ENCODE peak calls at places on chromosomes 7 and 10, in five cellular contexts. T is RWPE1, E is astrocyte of the spinal cord, M is body of pancreas, I is mucosa of descending colon. K is an unnamed sample.

GRCh38 chr7:51376420-51377092 is 59.9 kb upstream of the COBL start:
- DNase-seq in M (no peak), T (peak), E (peak), I (no peak), K (no peak)

GRCh38 chr10:70935125-70935625 is 46.8 kb upstream of the PCBD1 start:
- DNase-seq in I (no peak), M (no peak), E (no peak), T (no peak), K (no peak)

GRCh38 chr10:90148121-90148855 is 446.9 kb downstream of the KIF20B start:
- DNase-seq in T (peak), M (no peak), I (peak), E (peak), K (no peak)

GRCh38 chr10:44132361-44133289 is 252.3 kb downstream of the CXCL12 start:
- DNase-seq in I (peak), T (no peak), M (peak), E (no peak), K (no peak)

GRCh38 chr7:120554960-120555571 is 282.1 kb downstream of the KCND2 start:
- DNase-seq in I (peak), T (peak), M (peak), E (peak), K (peak)

GRCh38 chr7:2237109-2237602 is 4.4 kb upstream of the MAD1L1 start:
- DNase-seq in E (no peak), I (peak), M (no peak), T (no peak), K (no peak)

GRCh38 chr7:3076700-3077099 is 33.0 kb upstream of the CARD11 start:
- DNase-seq in M (no peak), T (no peak), I (no peak), E (no peak), K (no peak)

GRCh38 chr10:71243756-71244637 is 31.6 kb downstream of the UNC5B start:
- DNase-seq in M (no peak), E (no peak), I (peak), T (peak), K (no peak)

GRCh38 chr10:520402-520787 is 169.1 kb downstream of the DIP2C start:
- DNase-seq in E (no peak), I (no peak), M (no peak), T (peak), K (no peak)

GRCh38 chr7:13336227-13336626 is 648.8 kb downstream of the ARL4A start:
- DNase-seq in I (no peak), E (peak), M (no peak), T (peak), K (no peak)

GRCh38 chr10:32239770-32240169 is 107.2 kb downstream of the EPC1 start:
- DNase-seq in M (no peak), I (no peak), T (peak), E (peak), K (no peak)

GRCh38 chr7:24877790-24878311 is 102.1 kb downstream of the OSBPL3 start:
- DNase-seq in T (no peak), E (peak), I (peak), M (no peak), K (no peak)

GRCh38 chr10:110512461-110513187 is 14.9 kb downstream of the DUSP5 start:
- DNase-seq in M (no peak), E (peak), I (no peak), T (peak), K (no peak)

GRCh38 chr7:35513828-35514227 is 181.1 kb downstream of the HERPUD2 start:
- DNase-seq in I (no peak), T (no peak), M (no peak), E (peak), K (no peak)

GRCh38 chr10:6033954-6034353 is 28.2 kb downstream of the IL2RA start:
- DNase-seq in M (no peak), E (no peak), T (no peak), I (peak), K (no peak)

GRCh38 chr7:37786741-37787569 is 61.4 kb upstream of the NME8 start:
- DNase-seq in T (no peak), I (no peak), E (no peak), M (no peak), K (no peak)

GRCh38 chr10:23051278-23051677 is 44.1 kb upstream of the MSRB2 start:
- DNase-seq in M (no peak), I (no peak), E (no peak), T (no peak), K (no peak)

GRCh38 chr10:16809074-16809718 is 8.0 kb downstream of the RSU1 start:
- DNase-seq in T (no peak), M (no peak), E (peak), I (peak), K (peak)
- TF ChIP-seq CTCF in T (peak), M (peak), E (peak), I (peak), K (peak)

GRCh38 chr7:87506243-87507180 is 31.0 kb upstream of the ABCB4 start:
- DNase-seq in I (no peak), M (no peak), E (peak), T (peak), K (no peak)
- TF ChIP-seq CTCF in I (no peak), M (peak), E (peak), T (peak), K (peak)

GRCh38 chr7:43479042-43479441 is 103.9 kb upstream of the STK17A start:
- DNase-seq in E (no peak), I (no peak), T (no peak), M (no peak), K (no peak)
- TF ChIP-seq CTCF in E (no peak), I (no peak), T (no peak), M (no peak), K (no peak)

GRCh38 chr10:78162867-78163266 is 129.2 kb downstream of the RPS24 start:
- DNase-seq in M (no peak), T (no peak), E (no peak), I (no peak), K (no peak)

GRCh38 chr10:78169214-78169613 is 135.6 kb downstream of the RPS24 start:
- DNase-seq in T (no peak), M (no peak), E (no peak), I (no peak), K (no peak)

GRCh38 chr10:78165172-78165571 is 131.5 kb downstream of the RPS24 start:
- DNase-seq in I (no peak), M (no peak), E (no peak), T (no peak), K (no peak)

GRCh38 chr10:78164687-78165086 is 131.0 kb downstream of the RPS24 start:
- DNase-seq in T (no peak), I (no peak), M (no peak), E (no peak), K (no peak)

GRCh38 chr10:78165617-78166016 is 132.0 kb downstream of the RPS24 start:
- DNase-seq in M (no peak), T (no peak), E (no peak), I (peak), K (no peak)
- TF ChIP-seq CTCF in M (no peak), T (no peak), E (peak), I (no peak), K (peak)

GRCh38 chr7:94509879-94510581 is 421 bp downstream of the CASD1 start:
- DNase-seq in T (peak), E (peak), I (peak), M (peak), K (peak)
- TF ChIP-seq CTCF in T (peak), E (peak), I (no peak), M (no peak), K (peak)

GRCh38 chr10:59464483-59464882 is 102.1 kb upstream of the FAM13C start:
- DNase-seq in M (no peak), E (no peak), I (no peak), T (no peak), K (no peak)
- TF ChIP-seq CTCF in M (no peak), E (no peak), I (no peak), T (no peak), K (no peak)

GRCh38 chr7:130939285-130940095 is 205.5 kb upstream of the KLF14 start:
- DNase-seq in E (peak), M (no peak), T (no peak), I (no peak), K (no peak)
- TF ChIP-seq CTCF in E (peak), M (no peak), T (no peak), I (no peak), K (no peak)

DNA sequence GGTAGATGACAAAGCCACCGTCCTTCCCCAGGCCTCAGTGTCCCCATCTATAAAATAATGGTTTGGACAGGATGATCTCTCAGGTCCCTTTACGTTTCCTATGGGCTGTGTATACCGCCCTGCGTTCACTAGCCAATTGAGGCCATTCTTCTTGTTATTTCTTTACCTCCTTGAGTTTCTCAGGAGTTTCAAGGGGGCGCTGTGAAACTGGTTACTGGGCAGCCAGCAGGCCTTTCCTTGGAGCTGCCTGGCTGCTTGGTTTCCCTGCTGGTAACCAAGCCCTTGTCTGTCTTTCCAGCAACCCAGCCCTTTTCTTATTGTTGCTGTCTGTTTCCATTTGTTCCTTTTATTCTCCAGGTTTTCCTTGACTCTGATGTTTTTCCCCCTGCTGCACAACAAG is 26.9 kb downstream of the FGF8 start:
- DNase-seq in E (no peak), I (no peak), T (no peak), M (no peak), K (no peak)
- TF ChIP-seq CTCF in E (peak), I (no peak), T (no peak), M (no peak), K (peak)

GRCh38 chr7:139230078-139230477 is 959 bp upstream of the UBN2 start:
- DNase-seq in T (no peak), M (no peak), E (no peak), I (no peak), K (no peak)

GRCh38 chr7:139232377-139232717 is 1.3 kb downstream of the UBN2 start:
- DNase-seq in E (no peak), M (no peak), T (peak), I (no peak), K (no peak)

GRCh38 chr7:139230774-139231512 is at the start of gene UBN2:
- DNase-seq in M (peak), I (peak), T (peak), E (peak), K (peak)

GRCh38 chr7:139231513-139232376 is 708 bp downstream of the UBN2 start:
- DNase-seq in M (peak), T (peak), E (no peak), I (peak), K (peak)

GRCh38 chr7:139230484-139230773 is 608 bp upstream of the UBN2 start:
- DNase-seq in M (no peak), E (no peak), T (no peak), I (no peak), K (no peak)
- TF ChIP-seq CTCF in M (no peak), E (no peak), T (no peak), I (no peak), K (no peak)

K was measured in progenitor cell of endocrine pancreas.